ENCODE peak calls at places on chromosomes 13 and 19, in five cellular contexts. Q, O, L, M and H are unnamed samples.

GRCh38 chr13:74990992-74991391 is 491.0 kb downstream of the TBC1D4 start:
- DNase-seq in Q (no peak), O (no peak), L (no peak), M (no peak), H (no peak)

GRCh38 chr13:79108914-79109643 is 297.0 kb downstream of the RBM26 start:
- DNase-seq in Q (no peak), O (peak; percentile 69), L (no peak), M (no peak), H (no peak)

GRCh38 chr13:76293751-76294150 is 592.5 kb downstream of the KCTD12 start:
- DNase-seq in Q (no peak), O (no peak), L (no peak), M (no peak), H (no peak)

GRCh38 chr13:20188649-20189553 is 3.8 kb downstream of the GJB2 start:
- DNase-seq in Q (no peak), O (peak; percentile 40), L (peak; percentile 53), M (no peak), H (no peak)

GRCh38 chr13:53545340-53545941 is 516.8 kb downstream of the OLFM4 start:
- DNase-seq in Q (no peak), O (no peak), L (peak; percentile 4), M (no peak), H (no peak)

GRCh38 chr19:18657590-18658365 is 20.9 kb downstream of the KLHL26 start:
- DNase-seq in Q (peak; percentile 77), O (peak; percentile 47), L (no peak), M (peak; percentile 71), H (peak; percentile 81)

GRCh38 chr13:21234537-21234936 is 58.1 kb downstream of the MRPL57 start:
- DNase-seq in Q (no peak), O (no peak), L (peak; percentile 96), M (no peak), H (no peak)

GRCh38 chr13:78909276-78909675 is 250.3 kb upstream of the OBI1 start:
- DNase-seq in Q (no peak), O (no peak), L (no peak), M (no peak), H (no peak)

GRCh38 chr13:46728777-46729176 is 68.2 kb downstream of the ESD start:
- DNase-seq in Q (no peak), O (peak; percentile 34), L (no peak), M (no peak), H (no peak)

GRCh38 chr13:39037410-39037879 is 444 bp downstream of the PROSER1 start:
- DNase-seq in Q (no peak), O (no peak), L (no peak), M (no peak), H (no peak)

GRCh38 chr13:40681341-40682051 is 15.1 kb upstream of the FOXO1 start:
- DNase-seq in Q (no peak), O (no peak), L (no peak), M (no peak), H (no peak)

GRCh38 chr13:113855931-113856715 is 7.8 kb downstream of the GAS6 start:
- DNase-seq in Q (no peak), O (no peak), L (no peak), M (peak; percentile 11), H (no peak)

GRCh38 chr19:58387338-58388174 is 487 bp downstream of the RPS5 start:
- DNase-seq in Q (no peak), O (no peak), L (no peak), M (no peak), H (no peak)

DNA sequence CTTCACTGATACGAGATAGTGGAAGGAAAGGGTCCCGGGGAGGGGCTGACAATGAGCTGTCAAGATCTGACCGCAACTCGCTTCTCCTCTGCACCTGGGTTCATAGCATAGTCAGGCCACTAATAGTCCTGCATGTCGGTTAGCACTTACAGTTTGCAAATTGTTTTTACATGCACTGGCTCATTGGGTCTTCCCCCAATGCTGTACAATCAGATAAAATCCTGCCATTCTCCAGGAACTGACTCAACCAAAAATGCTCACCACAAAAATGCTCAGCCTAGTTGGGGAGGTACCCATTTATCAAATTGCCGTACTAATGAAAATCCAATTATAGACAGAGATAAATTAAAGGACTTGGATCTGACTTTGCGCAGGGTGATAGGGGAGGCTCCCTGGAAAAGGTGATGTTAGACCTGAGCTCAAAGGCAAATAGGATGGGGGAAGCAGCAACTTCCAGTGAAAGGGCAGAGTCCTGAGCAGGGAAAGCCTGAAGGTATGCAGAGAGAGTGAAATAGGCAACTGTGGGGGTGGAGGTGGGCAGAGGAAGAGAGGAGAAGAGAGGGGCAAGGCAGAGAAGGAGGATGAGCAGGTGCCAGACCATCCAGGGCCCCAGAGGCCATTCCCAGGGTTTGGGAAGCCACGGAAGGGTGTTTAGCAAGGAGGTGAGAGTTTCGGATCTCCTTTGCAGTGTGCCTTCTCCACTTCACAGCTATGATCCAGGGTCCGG is 326.1 kb upstream of the TSHZ3 start:
- DNase-seq in Q (no peak), O (no peak), L (no peak), M (no peak), H (peak; percentile 50)
- H3K4me3 ChIP-seq in Q (no peak overlapping the region), O (no peak overlapping the region), L (no peak overlapping the region), M (no peak overlapping the region), H (no peak overlapping the region)

GRCh38 chr13:26811636-26812035 is 51.0 kb upstream of the GPR12 start:
- DNase-seq in Q (no peak), O (no peak), L (peak; percentile 91), M (no peak), H (no peak)

GRCh38 chr13:26819067-26819466 is 58.5 kb upstream of the GPR12 start:
- DNase-seq in Q (no peak), O (no peak), L (peak; percentile 87), M (no peak), H (no peak)

GRCh38 chr13:26813626-26814348 is 53.2 kb upstream of the GPR12 start:
- DNase-seq in Q (no peak), O (no peak), L (peak; percentile 82), M (no peak), H (no peak)

GRCh38 chr13:26821766-26822165 is 61.2 kb upstream of the GPR12 start:
- DNase-seq in Q (no peak), O (no peak), L (no peak), M (no peak), H (no peak)

DNA sequence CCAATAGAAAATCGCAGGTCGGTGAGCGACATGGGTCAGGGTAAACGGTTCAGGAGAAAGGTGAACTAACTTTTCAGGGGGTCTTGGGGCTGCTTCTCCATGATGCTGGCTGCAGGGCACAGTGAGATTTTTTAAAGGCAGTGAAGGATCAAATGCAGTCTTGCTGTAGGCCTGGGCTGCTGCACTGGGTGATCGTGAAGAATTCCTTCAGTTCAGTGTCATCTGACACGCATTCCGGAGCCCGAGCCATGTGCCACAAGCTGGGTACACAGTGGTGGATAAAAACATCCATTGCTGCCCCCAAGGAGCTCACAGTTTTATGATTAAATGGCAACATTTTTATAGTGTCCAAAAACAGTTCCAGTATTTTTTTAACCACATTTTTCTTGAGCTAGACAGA is 56.3 kb upstream of the GPR12 start:
- DNase-seq in Q (no peak), O (no peak), L (no peak), M (no peak), H (no peak)
- H3K4me3 ChIP-seq in Q (no peak overlapping the region), O (no peak overlapping the region), L (no peak overlapping the region), M (no peak overlapping the region), H (no peak overlapping the region)

GRCh38 chr19:48330012-48330681 is 4.8 kb downstream of the EMP3 start:
- DNase-seq in Q (peak; percentile 74), O (peak; percentile 95), L (peak; percentile 93), M (peak; percentile 85), H (peak; percentile 39)

GRCh38 chr19:48321622-48322591 is 3.4 kb upstream of the EMP3 start:
- DNase-seq in Q (peak; percentile 100), O (peak; percentile 100), L (peak; percentile 98), M (peak; percentile 100), H (peak; percentile 95)

GRCh38 chr19:48329167-48329891 is 4.0 kb downstream of the EMP3 start:
- DNase-seq in Q (no peak), O (peak; percentile 77), L (no peak), M (peak; percentile 48), H (no peak)

GRCh38 chr19:48321372-48321621 is 4.1 kb upstream of the EMP3 start:
- DNase-seq in Q (peak; percentile 98), O (peak; percentile 98), L (peak; percentile 99), M (peak; percentile 98), H (peak; percentile 66)

DNA sequence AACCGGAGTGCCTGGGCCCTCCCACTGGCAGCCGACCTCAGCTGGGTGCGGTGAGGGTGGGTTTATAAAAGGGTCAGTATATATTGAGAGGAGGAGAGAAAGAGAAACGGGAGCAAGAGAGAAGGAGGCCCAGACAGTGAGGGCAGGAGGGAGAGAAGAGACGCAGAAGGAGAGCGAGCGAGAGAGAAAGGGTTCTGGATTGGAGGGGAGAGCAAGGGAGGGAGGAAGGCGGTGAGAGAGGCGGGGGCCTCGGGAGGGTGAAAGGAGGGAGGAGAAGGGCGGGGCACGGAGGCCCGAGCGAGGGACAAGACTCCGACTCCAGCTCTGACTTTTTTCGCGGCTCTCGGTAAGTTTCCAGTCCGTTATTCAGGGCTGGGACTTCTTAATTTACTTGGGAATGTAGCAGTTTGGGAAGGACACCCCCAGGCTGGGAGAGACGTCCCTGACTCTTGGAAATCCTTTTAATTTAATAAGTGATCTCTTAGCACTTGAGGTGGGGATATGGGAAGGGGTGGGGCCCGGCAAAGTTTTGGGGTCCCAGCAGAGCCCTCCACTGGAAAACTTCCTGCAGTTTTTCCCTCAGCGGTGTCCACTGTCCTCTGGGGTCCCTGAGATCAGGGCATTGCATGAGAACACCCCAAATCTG is at the start of gene EMP3:
- DNase-seq in Q (peak; percentile 81), O (peak; percentile 85), L (peak; percentile 53), M (peak; percentile 92), H (peak; percentile 71)
- H3K4me3 ChIP-seq in Q (peak within 1 kb of the TSS; percentile 40), O (peak within 1 kb of the TSS; percentile 83), L (peak within 1 kb of the TSS; percentile 35), M (peak within 1 kb of the TSS; percentile 61), H (peak within 1 kb of the TSS; percentile 58)

DNA sequence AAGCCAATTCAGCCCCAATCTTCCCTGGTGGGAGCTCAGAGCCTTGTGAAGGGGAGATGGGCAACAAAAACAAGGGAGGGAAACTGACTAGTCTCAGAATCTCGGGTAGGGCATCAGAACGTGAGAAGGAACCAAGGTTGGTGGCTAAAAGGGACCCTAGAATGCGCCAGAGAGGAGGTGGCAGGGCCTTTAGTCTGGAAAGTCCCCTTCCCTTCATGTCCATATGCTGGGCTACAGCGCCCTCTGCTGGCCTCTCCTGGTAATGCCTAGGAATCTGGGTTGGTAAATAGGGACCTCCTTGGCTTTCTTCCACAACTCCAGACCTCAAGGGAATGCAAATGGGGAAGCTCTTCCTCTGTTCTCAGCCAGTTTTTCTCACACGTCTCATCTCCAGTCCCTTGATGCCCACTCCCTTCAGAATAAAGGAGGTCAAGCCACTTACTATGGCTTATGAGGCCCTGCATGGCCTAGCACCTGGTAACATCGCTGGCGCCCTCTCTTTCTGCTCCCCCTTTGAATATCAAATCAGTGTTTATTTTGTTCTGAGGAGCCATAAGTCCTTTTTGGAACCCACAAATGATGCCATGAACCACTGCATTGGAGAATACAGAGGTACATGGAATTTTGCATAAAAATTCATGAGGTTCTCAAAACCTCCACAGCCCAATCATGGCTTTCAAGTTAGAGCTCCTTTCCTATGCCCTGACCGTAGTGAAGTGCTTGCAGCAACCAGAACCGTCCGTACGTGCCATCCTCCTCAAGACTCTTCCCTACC is 1.3 kb upstream of the CCDC97 start:
- DNase-seq in Q (peak; percentile 94), O (peak; percentile 92), L (peak; percentile 89), M (peak; percentile 95), H (peak; percentile 89)
- H3K4me3 ChIP-seq in Q (no peak overlapping the region), O (peak overlapping the region; percentile 80), L (no peak overlapping the region), M (peak overlapping the region; percentile 84), H (peak overlapping the region; percentile 89)

GRCh38 chr13:49670828-49671227 is 20.5 kb downstream of the EBPL start:
- DNase-seq in Q (no peak), O (no peak), L (no peak), M (no peak), H (no peak)
- H3K4me3 ChIP-seq in Q (no peak overlapping the region), O (no peak overlapping the region), L (no peak overlapping the region), M (no peak overlapping the region), H (no peak overlapping the region)